ENCODE peak calls at places on chromosome 1, in nine cellular contexts. One of them, this sample, is unnamed. For H3K4me1, the result is how much of the 10 kb centered on the place peaks cover.

GRCh38 chr1:187971851-187972250 is 1143.1 kb downstream of the PLA2G4A start:
- DNase-seq in esophagus muscularis mucosa: no peak
- DNase-seq in Peyer's patch: no peak
- DNase-seq in stomach: no peak
- DNase-seq in esophagus squamous epithelium: no peak
- DNase-seq in PC-9: no peak
- DNase-seq in pancreas: no peak
- DNase-seq in prostate gland: no peak
- DNase-seq in gastrocnemius medialis: no peak
- DNase-seq in this sample: no peak

GRCh38 chr1:220076861-220077762 is 12.5 kb downstream of the BPNT1 start:
- DNase-seq in esophagus muscularis mucosa: no peak
- DNase-seq in Peyer's patch: no peak
- DNase-seq in stomach: no peak
- DNase-seq in esophagus squamous epithelium: no peak
- DNase-seq in PC-9: no peak
- DNase-seq in pancreas: no peak
- DNase-seq in prostate gland: no peak
- DNase-seq in gastrocnemius medialis: no peak
- DNase-seq in this sample: no peak

GRCh38 chr1:203089651-203090045 is 3.8 kb upstream of the MYOG start:
- DNase-seq in esophagus muscularis mucosa: peak
- DNase-seq in Peyer's patch: no peak
- DNase-seq in stomach: peak
- DNase-seq in esophagus squamous epithelium: no peak
- DNase-seq in PC-9: no peak
- DNase-seq in pancreas: no peak
- DNase-seq in prostate gland: no peak
- DNase-seq in gastrocnemius medialis: no peak
- DNase-seq in this sample: no peak

GRCh38 chr1:200429221-200429751 is 19.4 kb upstream of the ZNF281 start:
- DNase-seq in esophagus muscularis mucosa: peak
- DNase-seq in Peyer's patch: no peak
- DNase-seq in stomach: no peak
- DNase-seq in esophagus squamous epithelium: no peak
- DNase-seq in PC-9: no peak
- DNase-seq in pancreas: no peak
- DNase-seq in prostate gland: no peak
- DNase-seq in gastrocnemius medialis: no peak
- DNase-seq in this sample: no peak

GRCh38 chr1:21524686-21525339 is 15.6 kb downstream of the ALPL start:
- DNase-seq in esophagus muscularis mucosa: no peak
- DNase-seq in Peyer's patch: no peak
- DNase-seq in stomach: peak
- DNase-seq in esophagus squamous epithelium: no peak
- DNase-seq in PC-9: no peak
- DNase-seq in pancreas: no peak
- DNase-seq in prostate gland: no peak
- DNase-seq in gastrocnemius medialis: no peak
- DNase-seq in this sample: no peak

GRCh38 chr1:21631944-21632887 is 36.9 kb downstream of the RAP1GAP start:
- DNase-seq in esophagus muscularis mucosa: no peak
- DNase-seq in Peyer's patch: peak
- DNase-seq in stomach: peak
- DNase-seq in esophagus squamous epithelium: no peak
- DNase-seq in PC-9: no peak
- DNase-seq in pancreas: peak
- DNase-seq in prostate gland: peak
- DNase-seq in gastrocnemius medialis: no peak
- DNase-seq in this sample: no peak

GRCh38 chr1:16013220-16013907 is 4.5 kb downstream of the HSPB7 start:
- DNase-seq in esophagus muscularis mucosa: no peak
- DNase-seq in Peyer's patch: peak
- DNase-seq in stomach: peak
- DNase-seq in esophagus squamous epithelium: no peak
- DNase-seq in PC-9: no peak
- DNase-seq in pancreas: peak
- DNase-seq in prostate gland: peak
- DNase-seq in gastrocnemius medialis: peak
- DNase-seq in this sample: peak

GRCh38 chr1:160261526-160261877 is 847 bp downstream of the DCAF8 start:
- DNase-seq in esophagus muscularis mucosa: no peak
- DNase-seq in Peyer's patch: no peak
- DNase-seq in stomach: peak
- DNase-seq in esophagus squamous epithelium: no peak
- DNase-seq in PC-9: peak
- DNase-seq in pancreas: peak
- DNase-seq in prostate gland: peak
- DNase-seq in gastrocnemius medialis: peak
- DNase-seq in this sample: peak

GRCh38 chr1:53896673-53897229 is 2.8 kb downstream of the DIO1 start:
- DNase-seq in esophagus muscularis mucosa: no peak
- DNase-seq in Peyer's patch: no peak
- DNase-seq in stomach: no peak
- DNase-seq in esophagus squamous epithelium: no peak
- DNase-seq in PC-9: peak
- DNase-seq in pancreas: no peak
- DNase-seq in prostate gland: peak
- DNase-seq in gastrocnemius medialis: no peak
- DNase-seq in this sample: no peak

GRCh38 chr1:83583351-83584014 is 415.4 kb downstream of the TTLL7 start:
- DNase-seq in esophagus muscularis mucosa: peak
- DNase-seq in Peyer's patch: peak
- DNase-seq in stomach: no peak
- DNase-seq in esophagus squamous epithelium: no peak
- DNase-seq in PC-9: no peak
- DNase-seq in pancreas: no peak
- DNase-seq in prostate gland: no peak
- DNase-seq in gastrocnemius medialis: no peak
- DNase-seq in this sample: no peak

GRCh38 chr1:201302168-201302896 is 19.0 kb downstream of the PKP1 start:
- DNase-seq in esophagus muscularis mucosa: no peak
- DNase-seq in Peyer's patch: no peak
- DNase-seq in stomach: no peak
- DNase-seq in esophagus squamous epithelium: no peak
- DNase-seq in PC-9: no peak
- DNase-seq in pancreas: no peak
- DNase-seq in prostate gland: peak
- DNase-seq in gastrocnemius medialis: no peak
- DNase-seq in this sample: no peak

GRCh38 chr1:966135-966602 is at the start of gene PLEKHN1:
- DNase-seq in esophagus muscularis mucosa: no peak
- DNase-seq in Peyer's patch: peak
- DNase-seq in stomach: peak
- DNase-seq in esophagus squamous epithelium: no peak
- DNase-seq in PC-9: peak
- DNase-seq in pancreas: no peak
- DNase-seq in prostate gland: peak
- DNase-seq in gastrocnemius medialis: peak
- DNase-seq in this sample: no peak

GRCh38 chr1:225603538-225604354 is 49.2 kb downstream of the ENAH start:
- DNase-seq in esophagus muscularis mucosa: no peak
- DNase-seq in Peyer's patch: no peak
- DNase-seq in stomach: no peak
- DNase-seq in esophagus squamous epithelium: no peak
- DNase-seq in PC-9: peak
- DNase-seq in pancreas: no peak
- DNase-seq in prostate gland: no peak
- DNase-seq in gastrocnemius medialis: no peak
- DNase-seq in this sample: no peak

GRCh38 chr1:101022294-101022693 is 3.3 kb downstream of the DPH5 start:
- DNase-seq in esophagus muscularis mucosa: no peak
- DNase-seq in Peyer's patch: no peak
- DNase-seq in stomach: no peak
- DNase-seq in esophagus squamous epithelium: no peak
- DNase-seq in PC-9: no peak
- DNase-seq in pancreas: no peak
- DNase-seq in prostate gland: no peak
- DNase-seq in gastrocnemius medialis: no peak
- DNase-seq in this sample: no peak

GRCh38 chr1:68479501-68479900 is 17.4 kb downstream of the DEPDC1 start:
- DNase-seq in esophagus muscularis mucosa: no peak
- DNase-seq in Peyer's patch: no peak
- DNase-seq in stomach: no peak
- DNase-seq in esophagus squamous epithelium: no peak
- DNase-seq in PC-9: no peak
- DNase-seq in pancreas: no peak
- DNase-seq in prostate gland: no peak
- DNase-seq in gastrocnemius medialis: no peak
- DNase-seq in this sample: no peak

GRCh38 chr1:167043752-167044488 is 46.3 kb downstream of the GPA33 start:
- DNase-seq in esophagus muscularis mucosa: peak
- DNase-seq in Peyer's patch: peak
- DNase-seq in stomach: peak
- DNase-seq in esophagus squamous epithelium: no peak
- DNase-seq in PC-9: peak
- DNase-seq in pancreas: peak
- DNase-seq in prostate gland: peak
- DNase-seq in gastrocnemius medialis: peak
- DNase-seq in this sample: peak

DNA sequence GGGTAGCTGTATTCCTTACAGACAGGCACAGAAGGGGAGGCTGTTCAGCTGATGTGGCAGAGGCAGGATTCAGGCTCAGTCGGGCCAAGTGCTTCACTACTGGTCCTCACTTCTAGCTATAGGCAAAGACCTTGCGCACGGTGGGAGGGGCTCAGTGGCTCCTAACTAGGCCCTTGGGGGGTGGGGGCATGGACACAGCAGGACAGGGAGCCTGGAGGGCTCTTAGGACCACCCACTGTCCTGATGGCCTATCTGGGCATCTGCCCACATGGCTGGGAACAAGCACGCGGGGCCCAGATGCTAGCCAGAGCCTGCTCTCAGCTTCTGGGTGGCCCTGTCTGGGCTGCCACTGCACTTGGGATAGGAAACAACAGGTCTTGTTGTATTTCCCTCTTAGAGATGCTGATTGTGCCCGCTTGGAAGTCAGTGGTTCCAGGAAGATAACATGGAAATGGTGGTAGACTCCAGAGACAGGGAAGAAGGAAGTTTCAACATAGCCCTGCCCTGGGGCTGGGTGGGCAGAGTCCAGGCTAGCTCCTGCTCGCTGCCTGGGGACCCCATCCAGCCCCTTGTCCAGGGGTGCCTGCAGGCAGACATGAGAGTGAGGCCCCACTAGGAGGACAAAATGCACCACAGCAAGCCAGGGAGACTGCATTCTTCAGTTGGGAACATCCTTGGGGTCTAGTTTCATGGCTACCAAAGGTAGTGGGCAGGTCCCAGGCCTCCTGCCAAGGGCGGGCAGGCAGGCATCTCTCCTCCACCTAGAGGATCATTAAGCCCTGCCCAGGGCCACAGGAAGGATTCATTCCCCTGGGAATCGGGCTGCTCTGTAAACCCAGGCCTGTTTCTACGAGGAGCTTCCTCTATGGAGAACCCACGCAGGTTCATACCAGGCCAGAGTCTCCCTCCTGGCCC is 102.5 kb downstream of the BCAR3 start:
- DNase-seq in esophagus muscularis mucosa: peak
- DNase-seq in Peyer's patch: no peak
- DNase-seq in stomach: no peak
- DNase-seq in esophagus squamous epithelium: no peak
- DNase-seq in PC-9: peak
- DNase-seq in pancreas: no peak
- DNase-seq in prostate gland: no peak
- DNase-seq in gastrocnemius medialis: no peak
- DNase-seq in this sample: no peak
- H3K4me1 ChIP-seq in esophagus muscularis mucosa: under half
- H3K4me1 ChIP-seq in Peyer's patch: under half
- H3K4me1 ChIP-seq in stomach: under half
- H3K4me1 ChIP-seq in esophagus squamous epithelium: under half
- H3K4me1 ChIP-seq in PC-9: half or more
- H3K4me1 ChIP-seq in pancreas: under half
- H3K4me1 ChIP-seq in prostate gland: under half
- H3K4me1 ChIP-seq in gastrocnemius medialis: half or more
- H3K4me1 ChIP-seq in this sample: under half

GRCh38 chr1:172726740-172727139 is 67.8 kb downstream of the FASLG start:
- DNase-seq in esophagus muscularis mucosa: no peak
- DNase-seq in Peyer's patch: no peak
- DNase-seq in stomach: no peak
- DNase-seq in esophagus squamous epithelium: no peak
- DNase-seq in PC-9: no peak
- DNase-seq in pancreas: no peak
- DNase-seq in prostate gland: no peak
- DNase-seq in gastrocnemius medialis: no peak
- DNase-seq in this sample: no peak
- TF ChIP-seq CTCF in esophagus muscularis mucosa: no peak
- TF ChIP-seq CTCF in Peyer's patch: no peak
- TF ChIP-seq CTCF in stomach: no peak
- TF ChIP-seq CTCF in esophagus squamous epithelium: no peak
- TF ChIP-seq CTCF in PC-9: no peak
- TF ChIP-seq CTCF in pancreas: no peak
- TF ChIP-seq CTCF in prostate gland: no peak
- TF ChIP-seq CTCF in gastrocnemius medialis: no peak
- TF ChIP-seq CTCF in this sample: no peak

DNA sequence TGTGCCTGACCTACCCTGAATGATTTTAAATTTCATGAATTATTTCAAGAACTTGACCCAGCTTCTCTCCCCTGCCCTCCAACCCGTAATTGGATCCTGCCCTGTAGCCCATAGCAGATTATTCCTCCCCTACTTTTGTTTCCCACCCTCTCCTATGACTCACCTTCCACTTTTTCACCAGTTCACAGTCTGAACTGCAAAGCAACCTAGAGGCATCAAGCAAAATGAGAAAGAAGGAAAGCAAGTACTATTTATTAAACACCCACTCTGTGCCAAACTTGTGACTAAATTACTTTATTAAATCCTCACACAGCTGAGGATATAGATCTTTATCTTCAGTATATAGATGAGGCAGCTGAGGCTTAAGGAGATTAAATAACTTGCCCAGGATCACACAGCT is 20.7 kb upstream of the IKBKE start:
- DNase-seq in esophagus muscularis mucosa: no peak
- DNase-seq in Peyer's patch: no peak
- DNase-seq in stomach: no peak
- DNase-seq in esophagus squamous epithelium: no peak
- DNase-seq in PC-9: peak
- DNase-seq in pancreas: no peak
- DNase-seq in prostate gland: no peak
- DNase-seq in gastrocnemius medialis: no peak
- DNase-seq in this sample: no peak
- H3K4me1 ChIP-seq in esophagus muscularis mucosa: under half
- H3K4me1 ChIP-seq in Peyer's patch: under half
- H3K4me1 ChIP-seq in stomach: under half
- H3K4me1 ChIP-seq in esophagus squamous epithelium: under half
- H3K4me1 ChIP-seq in PC-9: under half
- H3K4me1 ChIP-seq in pancreas: under half
- H3K4me1 ChIP-seq in prostate gland: under half
- H3K4me1 ChIP-seq in gastrocnemius medialis: under half
- H3K4me1 ChIP-seq in this sample: under half

DNA sequence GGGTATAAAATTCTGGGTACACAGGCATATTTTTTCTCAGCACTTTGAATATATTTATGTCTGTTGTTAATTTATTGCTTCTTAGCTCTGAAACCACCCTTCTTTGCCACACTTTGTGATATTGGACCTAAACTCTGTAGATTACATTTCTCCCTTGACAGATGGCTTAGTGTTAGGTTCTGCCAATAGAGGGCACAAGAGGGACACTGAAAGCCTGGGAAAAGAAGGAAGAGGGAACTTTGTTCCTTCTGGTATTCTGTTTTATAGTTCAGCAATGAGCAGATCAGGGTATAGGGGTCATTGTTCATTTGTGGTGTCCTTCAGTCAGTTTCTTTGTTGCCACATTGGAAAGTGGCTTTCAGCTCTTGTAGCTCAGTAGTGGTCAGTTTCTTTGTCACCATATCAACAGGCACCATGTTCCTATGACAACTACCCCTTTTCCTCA is 423.5 kb upstream of the PROX1 start:
- DNase-seq in esophagus muscularis mucosa: no peak
- DNase-seq in Peyer's patch: no peak
- DNase-seq in stomach: no peak
- DNase-seq in esophagus squamous epithelium: no peak
- DNase-seq in PC-9: no peak
- DNase-seq in pancreas: peak
- DNase-seq in prostate gland: no peak
- DNase-seq in gastrocnemius medialis: no peak
- DNase-seq in this sample: no peak
- TF ChIP-seq CTCF in esophagus muscularis mucosa: no peak
- TF ChIP-seq CTCF in Peyer's patch: no peak
- TF ChIP-seq CTCF in stomach: peak
- TF ChIP-seq CTCF in esophagus squamous epithelium: no peak
- TF ChIP-seq CTCF in PC-9: peak
- TF ChIP-seq CTCF in pancreas: peak
- TF ChIP-seq CTCF in prostate gland: peak
- TF ChIP-seq CTCF in gastrocnemius medialis: no peak
- TF ChIP-seq CTCF in this sample: no peak

This sample was measured in ovary.